ENCODE peak calls at places on chromosomes 2 and 18, in five cellular contexts. R is DND-41, M is AG04449, E is fibroblast of lung, S is pancreas. K is an unnamed sample.

GRCh38 chr2:220015576-220015975 is 388.1 kb downstream of the SLC4A3 start:
- DNase-seq in R (no peak), M (no peak), E (no peak), S (no peak), K (no peak)

GRCh38 chr2:236718207-236718992 is 148.8 kb downstream of the ACKR3 start:
- DNase-seq in R (no peak), M (no peak), E (no peak), S (no peak), K (no peak)

GRCh38 chr2:122514451-122514996 is 759.1 kb downstream of the TSN start:
- DNase-seq in R (no peak), M (no peak), E (peak), S (no peak), K (no peak)

GRCh38 chr18:69387181-69387580 is 13.5 kb upstream of the DOK6 start:
- DNase-seq in R (no peak), M (no peak), E (no peak), S (no peak), K (no peak)

GRCh38 chr2:1591978-1592907 is 152.1 kb downstream of the PXDN start:
- DNase-seq in R (no peak), M (no peak), E (peak), S (no peak), K (no peak)

GRCh38 chr2:96622544-96622943 is 15.6 kb downstream of the KANSL3 start:
- DNase-seq in R (no peak), M (no peak), E (no peak), S (no peak), K (no peak)

GRCh38 chr2:219689676-219690628 is 62.5 kb downstream of the SLC4A3 start:
- DNase-seq in R (peak), M (no peak), E (peak), S (no peak), K (no peak)

GRCh38 chr2:12642855-12643254 is 73.9 kb upstream of the TRIB2 start:
- DNase-seq in R (no peak), M (no peak), E (no peak), S (no peak), K (no peak)

DNA sequence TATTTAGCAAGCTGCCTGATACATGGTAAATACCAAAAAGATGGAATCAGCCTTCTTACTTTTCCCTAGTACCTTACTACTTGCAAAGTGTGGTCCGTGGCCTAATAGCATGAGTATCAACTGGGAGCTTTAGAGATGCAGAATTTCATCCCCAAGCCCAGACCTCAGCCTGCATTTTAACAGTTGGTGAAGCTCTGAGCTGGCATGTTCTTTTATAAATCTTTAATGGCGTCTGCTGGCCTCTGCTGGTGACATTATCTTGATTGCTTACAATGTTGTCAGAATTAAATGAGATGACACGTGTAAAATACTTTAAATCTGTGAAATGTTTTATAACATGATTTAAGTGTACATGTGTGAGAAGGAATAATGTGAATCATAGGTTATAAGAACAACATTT is 115.1 kb upstream of the NOSTRIN start:
- DNase-seq in R (no peak), M (no peak), E (peak), S (no peak), K (no peak)
- TF ChIP-seq CTCF in R (peak), M (no peak), E (peak), S (no peak), K (no peak)

GRCh38 chr18:61710082-61710620 is 182.7 kb downstream of the RNF152 start:
- DNase-seq in R (no peak), M (no peak), E (no peak), S (no peak), K (no peak)
- TF ChIP-seq CTCF in R (no peak), M (no peak), E (no peak), S (no peak), K (no peak)

DNA sequence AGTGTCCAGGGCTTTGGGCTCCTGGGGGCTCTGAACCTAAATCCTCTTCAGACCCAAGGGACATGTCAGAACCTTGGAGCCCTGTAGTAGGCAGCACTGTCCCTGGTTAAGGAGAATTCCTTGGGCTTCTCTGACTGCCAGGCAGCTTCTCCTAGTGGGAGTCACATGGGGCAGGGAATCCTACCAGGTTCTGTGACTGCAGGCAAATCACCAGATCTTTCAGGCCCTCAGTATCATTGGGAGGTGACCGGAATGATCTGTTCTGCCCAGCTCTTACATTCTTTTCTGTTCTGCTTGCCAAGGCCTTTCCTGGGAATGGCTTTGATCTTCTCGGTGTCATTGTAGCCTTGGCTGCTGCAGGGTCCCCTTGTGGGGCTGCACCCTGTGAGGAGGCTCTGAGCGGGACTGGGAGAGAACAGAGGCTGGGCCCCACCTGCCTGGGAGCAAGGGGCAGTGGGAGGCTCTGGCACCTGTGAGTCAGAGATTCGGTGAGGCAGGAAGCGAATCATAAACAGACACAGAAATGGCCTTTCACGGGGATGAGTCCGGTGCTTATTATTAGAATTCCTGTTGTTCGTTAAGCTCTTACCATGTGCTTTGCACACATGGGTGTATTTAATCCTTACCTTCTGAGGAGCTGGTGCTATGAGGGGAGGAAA is 14.1 kb downstream of the CEP68 start:
- DNase-seq in R (no peak), M (no peak), E (peak), S (no peak), K (no peak)
- TF ChIP-seq CTCF in R (no peak), M (peak), E (peak), S (no peak), K (no peak)

GRCh38 chr2:238173692-238174091 is 14.9 kb downstream of the ERFE start:
- DNase-seq in R (no peak), M (no peak), E (no peak), S (no peak), K (no peak)
- TF ChIP-seq CTCF in R (peak), M (peak), E (peak), S (no peak), K (no peak)

GRCh38 chr2:184363213-184363612 is 235.1 kb upstream of the ZNF804A start:
- DNase-seq in R (no peak), M (no peak), E (no peak), S (no peak), K (no peak)
- TF ChIP-seq CTCF in R (no peak), M (no peak), E (no peak), S (no peak), K (no peak)